ENCODE peak calls at places on chromosomes 11 and 22, in ten cellular contexts. J is kidney; K is activated CD8-positive, alpha-beta T cell treated with anti-CD3 and anti-CD28 coated beads, Interleukin-2, amount 10 ng/mL, durations not matched to agents 7 days and 5 days; B is anterior cingulate cortex; X is activated CD4-positive, alpha-beta T cell treated with anti-CD3 and anti-CD28 coated beads, Interleukin-2, amount 10 ng/mL, durations not matched to agents 7 days and 5 days; N is NCI-H524; D is T47D; T is memory B cell; H is cardiac muscle cell; A is putamen. Y is an unnamed sample.

GRCh38 chr11:126924381-126924780 is 76.2 kb downstream of the KIRREL3 start:
- DNase-seq in A (no peak), K (no peak), B (no peak), T (no peak), X (no peak), D (no peak), N (no peak), H (no peak), J (no peak), Y (no peak)

GRCh38 chr11:77081976-77082836 is 15.4 kb downstream of the CAPN5 start:
- DNase-seq in D (no peak), T (no peak), J (peak; percentile 43), H (no peak), B (no peak), K (no peak), X (no peak), N (no peak), A (no peak), Y (no peak)

GRCh38 chr11:122044086-122044485 is 71.9 kb downstream of the BLID start:
- DNase-seq in X (no peak), A (no peak), B (no peak), N (no peak), D (no peak), J (no peak), T (no peak), H (no peak), K (no peak), Y (no peak)

GRCh38 chr22:30080805-30081204 is 541 bp downstream of the HORMAD2 start:
- DNase-seq in T (no peak), N (no peak), X (no peak), K (no peak), A (no peak), B (no peak), D (no peak), J (no peak), H (no peak), Y (no peak)

GRCh38 chr11:121249039-121249663 is 43.4 kb upstream of the SC5D start:
- DNase-seq in N (no peak), J (no peak), T (no peak), B (no peak), A (peak; percentile 23), X (no peak), H (peak; percentile 56), D (peak; percentile 78), K (no peak), Y (peak; percentile 21)

GRCh38 chr11:36455658-36456111 is 54.4 kb downstream of the TRAF6 start:
- DNase-seq in H (peak; percentile 98), N (no peak), B (peak; percentile 70), J (peak; percentile 95), K (no peak), X (no peak), A (peak; percentile 59), D (no peak), T (no peak), Y (no peak)

GRCh38 chr11:64643927-64644326 is 52.9 kb downstream of the SLC22A12 start:
- DNase-seq in K (no peak), N (no peak), A (no peak), H (no peak), D (no peak), J (no peak), T (no peak), B (no peak), X (no peak), Y (no peak)

GRCh38 chr22:23179381-23180294 is 671 bp upstream of the BCR start:
- DNase-seq in J (peak; percentile 85), D (no peak), B (peak; percentile 60), X (no peak), A (no peak), K (no peak), H (peak; percentile 18), T (peak; percentile 31), N (no peak), Y (no peak)

GRCh38 chr11:45801723-45802315 is 3.1 kb upstream of the SLC35C1 start:
- DNase-seq in N (no peak), J (no peak), K (no peak), D (peak; percentile 54), T (no peak), H (peak; percentile 28), B (no peak), A (no peak), X (no peak), Y (no peak)

GRCh38 chr11:117535870-117536411 is 208.3 kb downstream of the CEP164 start:
- DNase-seq in X (no peak), H (no peak), K (no peak), B (peak; percentile 74), T (no peak), J (no peak), N (no peak), D (no peak), A (peak; percentile 86), Y (no peak)

GRCh38 chr11:629237-629583 is 2.2 kb upstream of the SCT start:
- DNase-seq in N (no peak), X (no peak), A (no peak), H (no peak), T (no peak), B (no peak), K (no peak), J (peak; percentile 53), D (no peak), Y (peak; percentile 36)

GRCh38 chr11:128653828-128654231 is 40.0 kb upstream of the FLI1 start:
- DNase-seq in A (no peak), D (peak; percentile 95), K (no peak), B (peak; percentile 52), H (peak; percentile 30), J (no peak), T (no peak), N (no peak), X (no peak), Y (no peak)

GRCh38 chr22:49181431-49181830 is 646.2 kb downstream of the BRD1 start:
- DNase-seq in D (no peak), B (no peak), T (no peak), K (no peak), X (no peak), A (no peak), H (no peak), N (no peak), J (no peak), Y (no peak)

Y was measured in Jurkat, Clone E6-1.